ENCODE peak calls at places on chromosomes 7 and 10, in four cellular contexts. N is heart left ventricle; Y is uterus; E is CD8-positive, alpha-beta T cell. G is an unnamed sample.

GRCh38 chr7:1460757-1461639 is 1.7 kb upstream of the MICALL2 start:
- DNase-seq in E (no peak), Y (peak; percentile 61), N (peak; percentile 57), G (no peak)

GRCh38 chr7:108497082-108497725 is 28.7 kb downstream of the PNPLA8 start:
- DNase-seq in Y (no peak), E (peak; percentile 27), N (peak; percentile 22), G (no peak)

GRCh38 chr7:8176370-8177081 is 85.4 kb downstream of the ICA1 start:
- DNase-seq in E (peak; percentile 31), Y (no peak), N (no peak), G (peak; percentile 28)

GRCh38 chr7:55242613-55243012 is 122.5 kb upstream of the LANCL2 start:
- DNase-seq in N (no peak), E (no peak), Y (no peak), G (no peak)

GRCh38 chr10:133127291-133128125 is 32.5 kb upstream of the KNDC1 start:
- DNase-seq in Y (no peak), E (no peak), N (peak; percentile 10), G (peak; percentile 31)

GRCh38 chr7:36390199-36391090 is 783 bp downstream of the ANLN start:
- DNase-seq in Y (peak; percentile 31), E (no peak), N (peak; percentile 49), G (peak; percentile 21)

GRCh38 chr10:53836638-53837037 is 964.4 kb downstream of the PCDH15 start:
- DNase-seq in N (no peak), E (no peak), Y (no peak), G (no peak)

GRCh38 chr10:52895066-52895465 is 122.5 kb upstream of the MBL2 start:
- DNase-seq in Y (no peak), E (no peak), N (no peak), G (no peak)

GRCh38 chr7:134920026-134920758 is 66.1 kb upstream of the AGBL3 start:
- DNase-seq in Y (no peak), N (no peak), E (no peak), G (no peak)

GRCh38 chr7:2040893-2041270 is 191.9 kb downstream of the MAD1L1 start:
- DNase-seq in N (no peak), E (no peak), Y (no peak), G (peak; percentile 73)

GRCh38 chr7:111292026-111292430 is 201.1 kb downstream of the LRRN3 start:
- DNase-seq in N (no peak), E (no peak), Y (no peak), G (no peak)

GRCh38 chr7:82234457-82235049 is 209.0 kb downstream of the CACNA2D1 start:
- DNase-seq in Y (no peak), E (no peak), N (no peak), G (no peak)

GRCh38 chr7:143892527-143893300 is 9.3 kb downstream of the TCAF1 start:
- DNase-seq in E (no peak), N (no peak), Y (no peak), G (no peak)

GRCh38 chr10:1274746-1275544 is 218.8 kb downstream of the WDR37 start:
- DNase-seq in Y (no peak), N (no peak), E (no peak), G (no peak)

GRCh38 chr10:34759161-34759836 is 55.8 kb downstream of the PARD3 start:
- DNase-seq in Y (no peak), N (no peak), E (no peak), G (no peak)

GRCh38 chr10:79475877-79476276 is 30.5 kb upstream of the ZCCHC24 start:
- DNase-seq in N (no peak), E (no peak), Y (no peak), G (no peak)

GRCh38 chr7:152733286-152733934 is 26.1 kb upstream of the ACTR3B start:
- DNase-seq in Y (no peak), E (no peak), N (no peak), G (no peak)

GRCh38 chr7:2688409-2689342 is 674 bp downstream of the AMZ1 start:
- DNase-seq in Y (no peak), N (no peak), E (no peak), G (no peak)

GRCh38 chr10:63681965-63682704 is 160.9 kb downstream of the REEP3 start:
- DNase-seq in N (peak; percentile 48), E (no peak), Y (peak; percentile 50), G (no peak)

GRCh38 chr10:24054421-24054820 is 154.5 kb upstream of the KIAA1217 start:
- DNase-seq in N (no peak), E (no peak), Y (no peak), G (no peak)

GRCh38 chr10:67812007-67812406 is 26.0 kb downstream of the DNAJC12 start:
- DNase-seq in E (no peak), Y (no peak), N (no peak), G (no peak)

GRCh38 chr7:17274551-17275245 is 23.8 kb upstream of the AHR start:
- DNase-seq in E (no peak), N (no peak), Y (no peak), G (no peak)

GRCh38 chr10:47288236-47288635 is 11.8 kb upstream of the GDF10 start:
- DNase-seq in Y (no peak), N (no peak), E (no peak), G (no peak)

GRCh38 chr7:151697515-151697895 is 177.8 kb upstream of the RHEB start:
- DNase-seq in E (no peak), N (no peak), Y (no peak), G (no peak)

GRCh38 chr10:44874176-44874575 is 37.0 kb upstream of the TMEM72 start:
- DNase-seq in N (no peak), E (no peak), Y (no peak), G (no peak)

GRCh38 chr10:103888113-103888841 is 29.7 kb downstream of the STN1 start:
- DNase-seq in Y (peak; percentile 77), E (no peak), N (peak; percentile 62), G (peak; percentile 50)

GRCh38 chr10:84541289-84541637 is 212.9 kb downstream of the CCSER2 start:
- DNase-seq in Y (no peak), N (no peak), E (no peak), G (no peak)
- H3K4me3 ChIP-seq in Y (no peak overlapping the region), N (peak overlapping the region; percentile 47), E (no peak overlapping the region), G (no peak overlapping the region)

GRCh38 chr10:96705134-96705533 is 15.2 kb downstream of the PIK3AP1 start:
- DNase-seq in Y (no peak), N (no peak), E (no peak), G (no peak)

GRCh38 chr10:96700477-96701099 is 19.7 kb downstream of the PIK3AP1 start:
- DNase-seq in E (no peak), N (peak; percentile 25), Y (no peak), G (no peak)

GRCh38 chr10:96701265-96701664 is 19.0 kb downstream of the PIK3AP1 start:
- DNase-seq in E (no peak), Y (no peak), N (no peak), G (no peak)

GRCh38 chr10:96706331-96706853 is 13.9 kb downstream of the PIK3AP1 start:
- DNase-seq in E (no peak), Y (no peak), N (no peak), G (no peak)

DNA sequence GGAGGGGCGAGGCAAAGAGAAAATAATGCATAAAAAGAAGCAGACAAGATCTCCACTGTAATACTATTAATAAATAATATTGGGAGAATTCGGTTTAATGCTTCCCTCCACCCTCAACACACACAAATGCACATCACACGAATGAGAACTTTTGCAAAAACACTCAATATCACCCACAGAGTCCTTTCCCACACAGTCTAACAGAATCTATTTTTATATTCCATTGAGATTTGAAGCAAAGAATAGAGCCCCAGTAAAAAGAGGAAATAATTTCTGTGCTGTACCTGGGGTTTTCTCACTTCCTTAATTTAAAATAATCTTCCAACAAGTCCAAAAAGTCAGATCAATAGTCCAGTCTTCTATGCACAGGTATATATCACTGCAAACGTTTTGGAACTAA is 17.0 kb downstream of the PIK3AP1 start:
- DNase-seq in E (no peak), N (no peak), Y (no peak), G (no peak)
- H3K4me1 ChIP-seq in E (no peaks in the 10 kb centered on the region), N (no peaks in the 10 kb centered on the region), Y (no peaks in the 10 kb centered on the region), G (no peaks in the 10 kb centered on the region)

GRCh38 chr10:4243169-4243568 is 458.2 kb upstream of the KLF6 start:
- DNase-seq in N (no peak), Y (no peak), E (no peak), G (no peak)

GRCh38 chr10:4241724-4242345 is 456.8 kb upstream of the KLF6 start:
- DNase-seq in Y (peak; percentile 56), E (no peak), N (peak; percentile 78), G (no peak)

GRCh38 chr10:4242561-4243035 is 457.6 kb upstream of the KLF6 start:
- DNase-seq in Y (peak; percentile 45), E (no peak), N (peak; percentile 39), G (no peak)

GRCh38 chr10:4240641-4241197 is 455.7 kb upstream of the KLF6 start:
- DNase-seq in Y (no peak), N (no peak), E (no peak), G (no peak)

DNA sequence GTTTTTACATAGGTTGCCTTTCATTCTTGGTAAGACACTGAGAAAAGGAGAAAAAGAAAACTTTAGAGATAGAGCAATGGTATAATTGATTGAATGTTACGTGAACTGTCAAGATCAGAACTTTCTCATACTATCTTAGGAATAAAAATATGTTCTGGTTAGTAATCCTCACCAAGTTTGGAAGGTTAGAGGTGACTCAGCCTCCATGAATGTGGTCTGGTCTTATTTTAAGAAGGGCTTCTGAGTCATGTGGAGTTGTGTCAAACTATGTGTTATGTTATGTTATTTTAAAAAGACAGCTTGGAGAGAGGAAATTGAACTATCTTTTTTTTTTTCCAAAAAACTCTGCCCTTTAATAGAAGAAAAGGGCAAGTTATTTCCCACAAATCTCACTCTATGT is 458.6 kb upstream of the KLF6 start:
- DNase-seq in Y (no peak), N (peak; percentile 38), E (no peak), G (no peak)
- H3K27ac ChIP-seq in Y (peak overlapping the region; percentile 85), N (peak overlapping the region; percentile 96), E (no peak overlapping the region), G (no peak overlapping the region)

GRCh38 chr7:45028138-45028919 is 28.3 kb downstream of the CCM2 start:
- DNase-seq in Y (no peak), N (no peak), E (no peak), G (no peak)
- H3K4me3 ChIP-seq in Y (no peak overlapping the region), N (peak overlapping the region; percentile 49), E (peak overlapping the region; percentile 74), G (peak overlapping the region; percentile 100)

GRCh38 chr10:126565456-126565855 is 105.0 kb downstream of the C10orf90 start:
- DNase-seq in E (no peak), N (no peak), Y (no peak), G (no peak)
- H3K4me1 ChIP-seq in E (no peaks in the 10 kb centered on the region), N (peaks cover 10% of the 10 kb centered on the region), Y (no peaks in the 10 kb centered on the region), G (no peaks in the 10 kb centered on the region)

GRCh38 chr7:157487046-157487770 is 150.4 kb downstream of the DNAJB6 start:
- DNase-seq in Y (peak; percentile 5), E (no peak), N (peak; percentile 8), G (no peak)

GRCh38 chr7:157488326-157488725 is 151.5 kb downstream of the DNAJB6 start:
- DNase-seq in Y (peak; percentile 3), N (peak; percentile 7), E (no peak), G (no peak)

GRCh38 chr7:157493017-157493416 is 156.2 kb downstream of the DNAJB6 start:
- DNase-seq in E (no peak), Y (no peak), N (peak; percentile 11), G (no peak)

GRCh38 chr7:157488966-157489365 is 152.2 kb downstream of the DNAJB6 start:
- DNase-seq in N (peak; percentile 4), E (no peak), Y (no peak), G (no peak)

GRCh38 chr7:157490465-157490912 is 153.7 kb downstream of the DNAJB6 start:
- DNase-seq in Y (peak; percentile 2), E (no peak), N (peak; percentile 16), G (peak; percentile 67)
- H3K27ac ChIP-seq in Y (no peak overlapping the region), E (no peak overlapping the region), N (no peak overlapping the region), G (no peak overlapping the region)

G was measured in CD8-positive, alpha-beta memory T cell.